ENCODE peak calls at places on chromosomes 11 and 22, in five cellular contexts. E is sigmoid colon, C is heart left ventricle, H is body of pancreas, U is uterus. F is an unnamed sample.

GRCh38 chr22:42270178-42270511 is 308 bp downstream of the TCF20 start:
- DNase-seq in E (no peak), C (no peak), H (peak; percentile 37), U (no peak), F (peak; percentile 43)

GRCh38 chr11:131748146-131749050 is 378.0 kb downstream of the NTM start:
- DNase-seq in E (peak; percentile 72), C (no peak), H (peak; percentile 70), U (peak; percentile 19), F (peak; percentile 51)

GRCh38 chr11:8090756-8091155 is 9.7 kb downstream of the TUB start:
- DNase-seq in E (peak; percentile 62), C (no peak), H (peak; percentile 54), U (peak; percentile 45), F (peak; percentile 49)

GRCh38 chr11:120172054-120172881 is 34.4 kb upstream of the TRIM29 start:
- DNase-seq in E (peak; percentile 87), C (peak; percentile 81), H (peak; percentile 79), U (peak; percentile 71), F (peak; percentile 56)

GRCh38 chr11:130246719-130247118 is 68.0 kb downstream of the ZBTB44 start:
- DNase-seq in E (no peak), C (no peak), H (no peak), U (no peak), F (no peak)

GRCh38 chr11:85930879-85931366 is 75.7 kb downstream of the CCDC83 start:
- DNase-seq in E (no peak), C (no peak), H (no peak), U (no peak), F (no peak)

GRCh38 chr11:13334068-13334785 is 56.6 kb downstream of the BMAL1 start:
- DNase-seq in E (no peak), C (no peak), H (no peak), U (no peak), F (no peak)

GRCh38 chr11:13434247-13435205 is 28.5 kb downstream of the BTBD10 start:
- DNase-seq in E (no peak), C (no peak), H (no peak), U (no peak), F (no peak)

GRCh38 chr11:14422814-14423182 is 63.8 kb upstream of the RRAS2 start:
- DNase-seq in E (no peak), C (no peak), H (no peak), U (no peak), F (no peak)

GRCh38 chr11:44859528-44859925 is 91.2 kb downstream of the TP53I11 start:
- DNase-seq in E (peak; percentile 33), C (no peak), H (no peak), U (no peak), F (no peak)

GRCh38 chr11:111982019-111982464 is 43.2 kb upstream of the DLAT start:
- DNase-seq in E (no peak), C (no peak), H (peak; percentile 94), U (peak; percentile 57), F (peak; percentile 95)

GRCh38 chr11:113305440-113306336 is 8.7 kb upstream of the TTC12 start:
- DNase-seq in E (peak; percentile 83), C (peak; percentile 81), H (peak; percentile 89), U (peak; percentile 60), F (peak; percentile 87)

GRCh38 chr22:46038516-46039430 is 61.8 kb upstream of the WNT7B start:
- DNase-seq in E (peak; percentile 55), C (no peak), H (no peak), U (peak; percentile 23), F (no peak)

GRCh38 chr22:24302591-24302990 is 32.0 kb downstream of the SPECC1L start:
- DNase-seq in E (no peak), C (no peak), H (no peak), U (no peak), F (no peak)

GRCh38 chr11:61021661-61022212 is 50.3 kb downstream of the CD6 start:
- DNase-seq in E (peak; percentile 64), C (no peak), H (peak; percentile 82), U (no peak), F (peak; percentile 58)

GRCh38 chr11:122176651-122177050 is 60.6 kb upstream of the BLID start:
- DNase-seq in E (no peak), C (no peak), H (no peak), U (no peak), F (no peak)

GRCh38 chr11:60872124-60872951 is 5.0 kb downstream of the ZP1 start:
- DNase-seq in E (peak; percentile 77), C (no peak), H (peak; percentile 34), U (peak; percentile 54), F (no peak)

GRCh38 chr11:78647986-78648875 is 73.6 kb upstream of the NARS2 start:
- DNase-seq in E (no peak), C (no peak), H (no peak), U (no peak), F (no peak)

GRCh38 chr11:70661763-70662501 is 263.6 kb downstream of the CTTN start:
- DNase-seq in E (no peak), C (no peak), H (no peak), U (no peak), F (no peak)

GRCh38 chr11:57499413-57499982 is 16.0 kb downstream of the SLC43A1 start:
- DNase-seq in E (peak; percentile 99), C (peak; percentile 99), H (peak; percentile 98), U (peak; percentile 98), F (peak; percentile 97)

GRCh38 chr22:37639070-37639760 is at the start of gene SH3BP1:
- DNase-seq in E (no peak), C (peak; percentile 87), H (peak; percentile 64), U (peak; percentile 57), F (peak; percentile 59)

GRCh38 chr22:19811811-19812771 is 42.6 kb downstream of the GNB1L start:
- DNase-seq in E (peak; percentile 55), C (peak; percentile 59), H (no peak), U (no peak), F (no peak)

GRCh38 chr11:64101461-64101860 is 64.5 kb downstream of the MACROD1 start:
- DNase-seq in E (no peak), C (no peak), H (no peak), U (no peak), F (peak; percentile 94)

GRCh38 chr11:9739108-9739507 is 75.2 kb downstream of the SWAP70 start:
- DNase-seq in E (no peak), C (no peak), H (no peak), U (no peak), F (no peak)

GRCh38 chr22:32024791-32025190 is 18.3 kb upstream of the SLC5A1 start:
- DNase-seq in E (no peak), C (no peak), H (no peak), U (no peak), F (no peak)

GRCh38 chr11:74948898-74949747 is at the start of the genes SPCS2 and XRRA1:
- DNase-seq in E (peak; percentile 99), C (peak; percentile 99), H (peak; percentile 99), U (peak; percentile 98), F (peak; percentile 99)

GRCh38 chr22:10741210-10741609 is 4786.8 kb upstream of the OR11H1 start:
- DNase-seq in E (peak; percentile 67), C (peak; percentile 78), H (no peak), U (no peak), F (no peak)

GRCh38 chr11:102306817-102307814 is 10.2 kb upstream of the BIRC3 start:
- DNase-seq in E (no peak), C (no peak), H (no peak), U (no peak), F (no peak)

GRCh38 chr11:116078101-116078561 is 573.9 kb upstream of the CADM1 start:
- DNase-seq in E (no peak), C (no peak), H (no peak), U (no peak), F (no peak)

GRCh38 chr11:132973686-132974085 is 558.6 kb downstream of the OPCML start:
- DNase-seq in E (no peak), C (no peak), H (no peak), U (no peak), F (no peak)

GRCh38 chr22:37331034-37331428 is 48.7 kb downstream of the CYTH4 start:
- DNase-seq in E (no peak), C (peak; percentile 38), H (no peak), U (no peak), F (no peak)

GRCh38 chr22:27952091-27952490 is 33.0 kb upstream of the PITPNB start:
- DNase-seq in E (no peak), C (no peak), H (no peak), U (no peak), F (no peak)

GRCh38 chr11:82843057-82843795 is 57.0 kb downstream of the PRCP start:
- DNase-seq in E (no peak), C (no peak), H (no peak), U (no peak), F (no peak)

GRCh38 chr22:44090571-44090905 is 66.4 kb downstream of the PARVB start:
- DNase-seq in E (peak; percentile 53), C (peak; percentile 63), H (no peak), U (no peak), F (no peak)

GRCh38 chr11:48216510-48216909 is at the start of gene OR4B1:
- DNase-seq in E (no peak), C (no peak), H (no peak), U (no peak), F (no peak)
- H3K9me3 ChIP-seq in E (no peaks in the 10 kb centered on the region), C (no peaks in the 10 kb centered on the region), H (no peaks in the 10 kb centered on the region), U (no peaks in the 10 kb centered on the region), F (no peaks in the 10 kb centered on the region)

DNA sequence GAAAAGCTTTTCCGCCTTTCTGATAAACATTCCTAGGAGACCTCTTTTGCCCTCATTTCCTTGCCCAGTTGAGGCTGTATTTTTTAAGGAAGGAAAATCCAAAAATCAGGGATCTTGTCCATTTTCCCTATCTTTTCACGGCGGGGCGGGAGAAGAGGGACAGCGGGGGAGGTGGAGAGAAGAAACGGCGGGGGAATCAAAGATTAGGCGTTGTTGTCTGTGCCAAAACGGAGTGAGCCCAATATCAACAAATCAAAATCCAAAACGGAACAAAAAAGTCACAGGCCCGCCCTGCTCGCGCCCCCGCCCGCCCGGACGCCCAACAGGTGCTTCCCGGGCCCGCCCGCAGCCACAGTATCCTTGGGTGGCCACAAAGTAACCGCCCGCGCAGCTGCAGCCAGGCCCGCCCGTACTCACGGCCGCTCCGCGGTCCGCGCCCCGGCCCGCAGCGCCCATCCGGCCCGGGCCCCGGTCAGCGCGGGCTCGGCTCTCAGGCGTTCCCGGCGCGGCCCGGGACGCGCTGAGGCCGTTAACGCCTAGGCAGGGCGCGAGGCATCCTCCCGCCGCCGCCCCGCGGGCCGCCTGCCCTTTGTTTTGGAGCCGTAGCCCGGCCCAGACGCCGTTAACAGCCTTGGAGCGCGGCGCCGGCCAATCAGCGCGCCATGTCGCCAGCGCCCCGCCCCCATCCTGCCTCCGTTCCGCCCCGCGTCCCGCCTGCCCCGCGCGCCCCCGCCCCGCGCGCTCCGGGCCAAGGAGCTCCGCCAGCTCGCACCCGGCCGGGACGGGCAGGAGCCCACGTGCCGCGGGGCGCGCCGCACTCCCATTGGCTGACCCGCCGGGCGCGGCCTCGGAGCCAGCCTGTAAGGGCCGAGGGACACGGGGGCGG is at the start of gene YPEL1:
- DNase-seq in E (peak; percentile 98), C (peak; percentile 99), H (peak; percentile 98), U (peak; percentile 94), F (peak; percentile 97)
- TF ChIP-seq POLR2A in E (peak; percentile 12), C (peak; percentile 99), H (peak; percentile 73), U (peak; percentile 100), F (peak; percentile 58)

DNA sequence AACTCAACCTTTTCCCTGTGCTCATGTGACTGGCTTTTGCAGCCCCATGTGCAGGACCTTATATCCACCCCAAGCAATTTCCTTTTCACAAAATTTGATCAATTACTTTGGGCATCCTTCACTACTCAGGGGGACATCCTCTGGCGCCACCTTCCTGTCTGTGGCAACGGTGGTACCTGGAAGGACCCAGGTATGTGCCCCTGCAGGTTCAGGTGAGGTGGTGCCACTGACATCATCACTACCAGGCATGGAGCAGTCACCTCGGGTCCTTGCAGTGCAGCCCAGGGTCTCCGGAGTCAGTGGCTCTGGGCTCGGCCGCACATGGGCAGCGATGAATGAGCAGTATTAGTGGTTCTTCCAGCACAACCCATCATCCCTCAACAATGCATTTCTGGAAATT is 37.7 kb upstream of the B3GAT1 start:
- DNase-seq in E (peak; percentile 20), C (no peak), H (no peak), U (no peak), F (no peak)
- H3K9me3 ChIP-seq in E (no peaks in the 10 kb centered on the region), C (no peaks in the 10 kb centered on the region), H (no peaks in the 10 kb centered on the region), U (no peaks in the 10 kb centered on the region), F (no peaks in the 10 kb centered on the region)

GRCh38 chr11:117197516-117198456 is 1.4 kb upstream of the TAGLN start:
- DNase-seq in E (peak; percentile 95), C (no peak), H (peak; percentile 49), U (peak; percentile 86), F (peak; percentile 51)
- TF ChIP-seq POLR2A in E (peak; percentile 62), C (no peak), H (no peak), U (peak; percentile 54), F (no peak)

F was measured in thyroid gland.